ENCODE peak calls at places on chromosomes 7 and 10, in five cellular contexts. A, J, C, U and I are unnamed samples.

GRCh38 chr7:10076661-10077300 is 896.9 kb upstream of the PHF14 start:
- DNase-seq in C (no peak), A (no peak), U (no peak), J (peak), I (no peak)

GRCh38 chr10:116665541-116666125 is 44.9 kb downstream of the PNLIPRP2 start:
- DNase-seq in U (no peak), J (no peak), C (peak), A (no peak), I (no peak)

GRCh38 chr7:113217314-113217713 is 99.0 kb upstream of the SMIM30 start:
- DNase-seq in A (no peak), C (peak), U (no peak), J (no peak), I (peak)

GRCh38 chr7:117808273-117808868 is 64.9 kb downstream of the CTTNBP2 start:
- DNase-seq in C (no peak), A (no peak), U (no peak), J (no peak), I (no peak)

GRCh38 chr7:112789453-112789823 is 755 bp downstream of the TMEM168 start:
- DNase-seq in U (no peak), J (no peak), C (no peak), A (no peak), I (no peak)

GRCh38 chr10:25974897-25975459 is 40.9 kb downstream of the MYO3A start:
- DNase-seq in A (no peak), C (no peak), J (no peak), U (no peak), I (no peak)

GRCh38 chr7:54782314-54782713 is 23.3 kb upstream of the SEC61G start:
- DNase-seq in A (no peak), U (no peak), C (no peak), J (no peak), I (no peak)

GRCh38 chr7:138625849-138626230 is 75.3 kb downstream of the SVOPL start:
- DNase-seq in C (no peak), U (no peak), A (peak), J (no peak), I (peak)

GRCh38 chr7:81715984-81716588 is 53.8 kb downstream of the HGF start:
- DNase-seq in A (peak), U (no peak), C (peak), J (peak), I (no peak)

GRCh38 chr7:27108390-27109127 is 6.1 kb upstream of the HOXA2 start:
- DNase-seq in U (no peak), C (no peak), A (no peak), J (peak), I (no peak)

GRCh38 chr10:19634163-19634562 is 182.1 kb upstream of the PLXDC2 start:
- DNase-seq in A (no peak), U (no peak), J (no peak), C (no peak), I (no peak)

GRCh38 chr7:131284702-131285419 is 42.8 kb upstream of the MKLN1 start:
- DNase-seq in J (peak), C (no peak), A (no peak), U (no peak), I (no peak)

GRCh38 chr7:18993933-18994668 is 123.3 kb downstream of the TWIST1 start:
- DNase-seq in C (peak), U (no peak), J (peak), A (no peak), I (no peak)

GRCh38 chr7:149209518-149210269 is 14.3 kb downstream of the ZNF282 start:
- DNase-seq in U (peak), C (peak), J (peak), A (peak), I (peak)

GRCh38 chr10:24762966-24763623 is 39.4 kb upstream of the ARHGAP21 start:
- DNase-seq in A (no peak), C (peak), U (no peak), J (peak), I (no peak)

GRCh38 chr10:51747211-51747610 is 47.8 kb upstream of the CSTF2T start:
- DNase-seq in A (no peak), U (no peak), J (no peak), C (no peak), I (no peak)

GRCh38 chr7:149005427-149006344 is 22.6 kb downstream of the PDIA4 start:
- DNase-seq in J (peak), A (peak), C (peak), U (peak), I (peak)

GRCh38 chr7:48140001-48140681 is 31.1 kb upstream of the ABCA13 start:
- DNase-seq in U (no peak), A (no peak), J (peak), C (peak), I (no peak)

GRCh38 chr10:79451046-79451699 is 5.7 kb upstream of the ZCCHC24 start:
- DNase-seq in C (no peak), U (no peak), A (no peak), J (no peak), I (no peak)

GRCh38 chr10:100518761-100519241 is 860 bp downstream of the SEC31B start:
- DNase-seq in J (peak), U (peak), C (peak), A (peak), I (peak)

GRCh38 chr7:108561047-108561619 is 8.4 kb downstream of the THAP5 start:
- DNase-seq in U (no peak), J (peak), C (peak), A (no peak), I (no peak)

GRCh38 chr7:135801045-135801693 is 52.6 kb upstream of the FAM180A start:
- DNase-seq in C (peak), J (peak), A (peak), U (peak), I (peak)

GRCh38 chr7:25669300-25669781 is 441.1 kb upstream of the NPVF start:
- DNase-seq in J (no peak), U (no peak), A (no peak), C (no peak), I (no peak)

GRCh38 chr10:56178210-56178609 is 182.8 kb downstream of the ZWINT start:
- DNase-seq in U (no peak), A (no peak), J (no peak), C (no peak), I (no peak)

GRCh38 chr10:90350122-90350521 is 507.7 kb downstream of the HTR7 start:
- DNase-seq in U (no peak), A (no peak), J (no peak), C (no peak), I (no peak)

GRCh38 chr10:50216894-50217293 is 34.4 kb downstream of the ASAH2 start:
- DNase-seq in U (no peak), J (no peak), A (peak), C (peak), I (no peak)

GRCh38 chr10:70682920-70683600 is 10.8 kb downstream of the ADAMTS14 start:
- DNase-seq in A (no peak), U (no peak), J (no peak), C (no peak), I (no peak)

GRCh38 chr7:50663396-50664102 is 98.3 kb upstream of the DDC start:
- DNase-seq in U (no peak), A (no peak), J (no peak), C (no peak), I (no peak)

GRCh38 chr10:30701471-30702173 is 72.1 kb upstream of the LYZL2 start:
- DNase-seq in A (peak), U (peak), J (peak), C (peak), I (peak)

GRCh38 chr7:139915864-139916716 is 87.0 kb downstream of the TBXAS1 start:
- DNase-seq in U (no peak), C (peak), A (peak), J (peak), I (peak)

GRCh38 chr10:77925410-77925794 is 1.2 kb downstream of the DLG5 start:
- DNase-seq in U (no peak), C (peak), J (peak), A (no peak), I (no peak)

GRCh38 chr10:3136336-3136735 is 36.2 kb downstream of the PITRM1 start:
- DNase-seq in C (no peak), U (no peak), A (no peak), J (no peak), I (no peak)

GRCh38 chr10:133123746-133124356 is 36.1 kb downstream of the ADGRA1 start:
- DNase-seq in J (no peak), U (no peak), C (no peak), A (no peak), I (no peak)

GRCh38 chr10:24201503-24202180 is 7.3 kb upstream of the KIAA1217 start:
- DNase-seq in J (no peak), U (no peak), A (no peak), C (no peak), I (no peak)

GRCh38 chr7:25095516-25096345 is 29.3 kb downstream of the CYCS start:
- DNase-seq in J (no peak), C (peak), A (no peak), U (no peak), I (no peak)

GRCh38 chr10:110802090-110802489 is 69.6 kb upstream of the PDCD4 start:
- DNase-seq in A (no peak), C (peak), U (no peak), J (peak), I (no peak)

GRCh38 chr10:110803239-110803593 is 68.5 kb upstream of the PDCD4 start:
- DNase-seq in J (no peak), C (no peak), A (no peak), U (no peak), I (no peak)

GRCh38 chr10:110802551-110803238 is 69.0 kb upstream of the PDCD4 start:
- DNase-seq in A (peak), U (peak), C (peak), J (peak), I (peak)

GRCh38 chr10:110805292-110805691 is 66.4 kb upstream of the PDCD4 start:
- DNase-seq in U (no peak), C (no peak), A (no peak), J (no peak), I (no peak)

DNA sequence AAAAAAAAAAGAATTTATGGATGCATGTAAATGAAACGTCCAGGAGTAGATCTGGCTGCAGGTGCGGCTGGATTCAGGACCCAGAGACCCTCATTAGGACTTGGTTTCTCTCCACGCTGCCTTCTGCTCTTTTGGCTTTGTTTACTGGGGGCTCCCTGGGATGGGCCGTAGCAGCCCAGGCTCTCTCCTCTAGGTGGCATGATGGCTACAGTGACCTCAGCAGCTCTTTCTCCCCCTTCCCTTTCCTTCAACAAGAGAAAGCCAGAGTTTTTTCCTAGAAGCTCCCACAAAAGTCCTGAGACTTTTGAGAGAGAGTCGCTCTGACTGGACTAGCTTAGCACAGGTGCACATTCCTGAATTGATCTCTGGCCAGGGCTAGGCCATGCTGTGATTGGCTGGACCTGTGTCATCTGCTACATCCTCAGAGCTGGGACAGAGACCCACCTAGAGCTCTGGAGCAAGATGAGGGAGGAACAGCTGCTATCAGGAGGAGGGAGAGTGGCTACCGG is 67.8 kb upstream of the PDCD4 start:
- DNase-seq in U (no peak), J (peak), C (peak), A (peak), I (peak)
- H3K4me3 ChIP-seq in U (no peak), J (no peak), C (no peak), A (no peak), I (no peak)

DNA sequence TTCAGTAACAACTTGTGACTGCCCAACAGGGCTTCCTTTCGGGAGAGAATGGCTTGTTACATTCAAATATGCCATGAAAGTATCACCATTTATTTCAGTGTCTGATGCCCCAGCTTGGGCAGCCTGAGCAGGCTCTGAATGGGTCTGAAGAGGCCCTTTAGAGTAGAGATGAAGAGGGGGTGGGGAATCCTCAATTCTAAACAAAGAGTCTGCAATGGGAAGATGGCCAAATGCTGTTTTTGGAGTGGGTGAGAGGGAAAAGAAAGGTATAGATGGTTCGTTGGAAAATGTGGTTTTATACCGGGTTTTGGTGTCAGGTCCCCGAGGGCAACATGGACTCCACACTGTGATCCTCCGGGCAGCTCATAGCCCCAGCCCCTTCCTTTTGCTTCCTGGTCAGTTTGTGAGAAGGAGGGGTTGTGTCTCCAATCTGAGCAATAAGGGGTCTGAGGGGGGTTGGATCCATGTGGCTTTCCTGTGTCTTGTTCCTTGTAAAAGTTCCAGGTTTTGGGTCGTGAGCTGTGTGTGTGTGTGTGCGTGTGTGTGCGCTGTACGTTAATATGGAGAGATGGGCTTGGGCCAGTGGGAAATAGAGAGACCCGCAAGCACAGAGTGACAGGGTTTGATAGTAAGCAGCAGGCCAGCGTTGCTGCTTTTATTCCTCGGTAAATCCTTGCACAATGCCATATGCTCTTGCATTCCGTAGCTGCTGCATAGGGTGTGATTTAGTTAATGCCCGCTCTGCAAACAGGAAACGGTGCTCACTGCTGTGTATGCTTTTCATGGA is 108.3 kb downstream of the TCF7L2 start:
- DNase-seq in U (no peak), J (peak), C (peak), A (no peak), I (no peak)
- H3K4me3 ChIP-seq in U (no peak), J (peak), C (peak), A (no peak), I (no peak)

DNA sequence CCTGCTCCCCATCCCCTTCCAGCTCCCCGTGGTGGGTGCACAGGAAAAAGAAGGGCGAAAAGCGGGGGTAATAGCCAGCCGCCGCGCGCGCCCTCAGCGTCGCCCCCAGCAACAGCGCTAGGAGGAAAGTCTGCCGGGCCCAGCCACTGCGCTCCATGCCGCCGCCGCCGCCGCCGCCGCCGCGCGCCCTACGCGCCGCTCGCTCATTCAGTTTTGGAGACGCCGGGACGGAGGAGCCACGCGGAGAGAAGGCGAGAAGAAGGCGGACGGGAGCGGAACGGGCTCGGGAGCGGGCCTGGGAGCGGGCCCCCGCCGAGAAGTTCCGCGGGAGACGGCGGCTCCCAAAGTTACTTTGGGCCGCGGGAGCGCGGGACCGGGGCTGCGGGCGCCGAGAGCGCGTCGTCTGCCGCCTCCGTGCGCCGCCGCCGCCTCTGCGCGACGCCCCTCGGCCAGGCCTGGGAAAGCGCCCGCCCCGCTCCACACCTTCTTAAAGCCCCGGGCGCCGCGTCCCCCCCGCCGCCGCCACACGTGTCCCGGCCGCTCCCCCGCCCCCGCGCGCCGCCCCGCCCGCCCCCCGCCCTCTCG is at the start of gene RELN:
- DNase-seq in U (no peak), C (peak), A (no peak), J (peak), I (no peak)
- H3K4me3 ChIP-seq in U (no peak), C (peak), A (no peak), J (peak), I (no peak)

DNA sequence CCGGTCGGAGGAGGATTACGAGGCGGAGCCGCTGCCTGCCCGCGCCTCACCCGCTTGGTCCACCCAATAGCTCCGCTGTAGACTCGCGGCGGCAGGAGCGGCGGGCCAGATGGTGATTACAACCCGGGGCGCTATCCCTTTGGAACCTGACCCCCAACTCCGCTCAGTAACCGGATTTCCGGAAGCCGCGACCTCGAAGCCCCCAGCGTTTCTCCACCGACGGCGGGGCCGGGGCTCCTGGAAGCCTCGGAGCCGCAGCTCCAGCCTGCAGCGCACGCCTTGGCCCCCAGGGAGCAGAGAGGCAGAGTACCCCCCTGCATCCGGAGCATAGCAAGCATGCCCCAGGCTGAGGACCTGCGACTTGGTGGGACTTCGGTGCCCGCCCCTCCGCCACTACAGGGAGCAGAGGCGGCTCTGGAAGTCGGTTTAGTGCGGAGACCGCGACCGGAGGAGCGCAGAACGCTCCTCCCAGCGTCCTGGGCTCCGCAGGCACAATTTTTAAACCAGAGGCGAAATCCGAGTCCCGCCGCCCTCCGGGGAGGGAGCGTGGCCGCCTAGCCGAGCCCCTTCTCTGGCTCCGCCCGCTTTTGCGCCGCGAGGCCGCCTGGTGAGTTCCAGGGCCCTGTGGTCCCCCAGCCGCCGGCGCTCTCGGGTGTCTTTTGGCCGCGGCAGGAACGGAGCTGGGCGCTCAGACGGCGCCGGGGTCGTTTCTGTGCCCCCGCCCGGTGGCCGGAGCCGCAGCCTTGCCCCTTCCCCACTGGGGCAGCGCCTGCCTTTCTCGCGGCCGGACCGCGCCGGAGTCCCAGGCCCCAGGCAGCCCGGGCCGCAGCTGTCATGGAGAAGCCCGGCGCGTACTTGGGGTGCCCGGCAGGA is 28.2 kb upstream of the BMS1 start:
- DNase-seq in J (peak), A (no peak), C (peak), U (no peak), I (peak)
- H3K4me3 ChIP-seq in J (peak), A (peak), C (peak), U (peak), I (peak)

GRCh38 chr7:43112088-43112940 is at the start of gene HECW1:
- DNase-seq in A (no peak), C (no peak), U (no peak), J (no peak), I (no peak)

GRCh38 chr7:43113622-43114450 is 1.4 kb downstream of the HECW1 start:
- DNase-seq in J (peak), A (no peak), C (no peak), U (no peak), I (no peak)

GRCh38 chr7:43110790-43111362 is 1.6 kb upstream of the HECW1 start:
- DNase-seq in C (no peak), A (no peak), U (no peak), J (no peak), I (no peak)

GRCh38 chr7:43114451-43114765 is 2.0 kb downstream of the HECW1 start:
- DNase-seq in J (no peak), U (no peak), A (no peak), C (no peak), I (no peak)

GRCh38 chr7:43112941-43113621 is 634 bp downstream of the HECW1 start:
- DNase-seq in U (no peak), J (peak), A (no peak), C (peak), I (no peak)
- H3K4me3 ChIP-seq in U (no peak), J (peak), A (no peak), C (peak), I (no peak)

DNA sequence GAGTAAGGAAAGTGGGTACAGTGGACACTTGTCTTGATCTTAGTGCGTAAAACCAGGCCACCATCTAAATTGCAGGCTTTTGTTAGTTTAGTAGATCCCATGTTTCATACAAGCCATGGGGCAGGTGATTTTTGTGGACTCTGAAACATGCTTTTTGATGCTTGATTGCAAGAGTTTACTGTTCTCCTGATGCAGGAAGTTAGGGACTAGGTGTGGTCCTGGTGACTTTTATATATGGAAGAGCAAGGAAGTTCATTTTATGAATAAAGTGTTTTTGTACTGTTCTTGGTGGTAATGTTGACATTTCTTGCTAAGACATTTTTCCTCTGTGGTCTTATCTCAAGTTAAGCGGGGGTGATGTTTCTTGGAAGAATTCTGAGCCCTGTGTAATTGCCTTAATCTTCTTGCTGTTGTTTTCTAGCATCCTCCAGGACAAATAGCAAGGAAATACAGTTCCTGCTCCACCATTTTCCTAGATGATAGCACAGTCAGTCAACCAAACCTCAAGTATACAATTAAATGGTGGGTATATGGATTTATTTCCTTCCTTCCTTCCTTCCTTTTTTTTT is 89.0 kb upstream of the GJD4 start:
- DNase-seq in J (peak), C (peak), A (no peak), U (no peak), I (no peak)
- H3K4me3 ChIP-seq in J (no peak), C (no peak), A (no peak), U (no peak), I (no peak)